ENCODE peak calls at places on chromosomes 7 and 10, in six cellular contexts. P is NCI-H460, Y is neural progenitor cell, U is Kasumi-1, S is pons, M is SJCRH30. V is an unnamed sample.

GRCh38 chr7:124397134-124397533 is 364.3 kb upstream of the TMEM229A start:
- DNase-seq in P (no peak), Y (no peak), U (no peak), S (no peak), M (no peak), V (no peak)

GRCh38 chr7:73520673-73521635 is 1.1 kb downstream of the BAZ1B start:
- DNase-seq in P (no peak), Y (peak), U (peak), S (peak), M (peak), V (no peak)

GRCh38 chr7:16669581-16669980 is 23.6 kb downstream of the BZW2 start:
- DNase-seq in P (no peak), Y (no peak), U (no peak), S (no peak), M (no peak), V (no peak)

GRCh38 chr10:123655763-123656162 is 10.4 kb upstream of the GPR26 start:
- DNase-seq in P (no peak), Y (peak), U (no peak), S (no peak), M (no peak), V (peak)

GRCh38 chr7:74040101-74040790 is 12.3 kb downstream of the ELN start:
- DNase-seq in P (no peak), Y (no peak), U (no peak), S (no peak), M (no peak), V (no peak)

GRCh38 chr7:2523461-2523905 is 3.9 kb downstream of the LFNG start:
- DNase-seq in P (no peak), Y (peak), U (no peak), S (no peak), M (no peak), V (peak)

GRCh38 chr10:24822557-24822956 is 98.9 kb upstream of the ARHGAP21 start:
- DNase-seq in P (no peak), Y (no peak), U (no peak), S (no peak), M (no peak), V (no peak)

GRCh38 chr10:29279779-29280535 is 8.9 kb upstream of the LYZL1 start:
- DNase-seq in P (no peak), Y (no peak), U (no peak), S (no peak), M (no peak), V (no peak)

GRCh38 chr7:130668258-130669050 is at the start of gene COPG2:
- DNase-seq in P (peak), Y (peak), U (peak), S (peak), M (peak), V (peak)

GRCh38 chr10:49164587-49165188 is 23.5 kb downstream of the TMEM273 start:
- DNase-seq in P (no peak), Y (peak), U (peak), S (peak), M (peak), V (peak)

GRCh38 chr7:106772655-106773108 is 92.4 kb upstream of the PIK3CG start:
- DNase-seq in P (no peak), Y (no peak), U (no peak), S (no peak), M (no peak), V (no peak)

GRCh38 chr7:123122951-123123350 is 76.8 kb downstream of the SLC13A1 start:
- DNase-seq in P (no peak), Y (no peak), U (no peak), S (no peak), M (no peak), V (no peak)

GRCh38 chr10:132349766-132350165 is 17.8 kb downstream of the LRRC27 start:
- DNase-seq in P (no peak), Y (no peak), U (no peak), S (no peak), M (no peak), V (no peak)

GRCh38 chr7:156544919-156545715 is 95.5 kb upstream of the RNF32 start:
- DNase-seq in P (no peak), Y (no peak), U (no peak), S (no peak), M (peak), V (no peak)

GRCh38 chr10:5971315-5971832 is 6.0 kb downstream of the IL15RA start:
- DNase-seq in P (no peak), Y (no peak), U (peak), S (no peak), M (no peak), V (no peak)

GRCh38 chr7:54541941-54542618 is at the start of gene VSTM2A:
- DNase-seq in P (no peak), Y (peak), U (no peak), S (no peak), M (no peak), V (peak)

GRCh38 chr10:91944880-91945630 is 21.5 kb downstream of the BTAF1 start:
- DNase-seq in P (no peak), Y (no peak), U (no peak), S (no peak), M (no peak), V (no peak)

GRCh38 chr10:18713077-18713476 is 53.8 kb downstream of the ARL5B start:
- DNase-seq in P (peak), Y (no peak), U (peak), S (no peak), M (peak), V (no peak)

GRCh38 chr10:117699436-117700075 is 157.0 kb downstream of the EMX2 start:
- DNase-seq in P (no peak), Y (no peak), U (no peak), S (no peak), M (peak), V (no peak)

GRCh38 chr10:88974446-88975376 is 15.9 kb upstream of the FAS start:
- DNase-seq in P (peak), Y (no peak), U (peak), S (peak), M (no peak), V (no peak)

GRCh38 chr7:100835903-100836811 is 8.8 kb upstream of the EPHB4 start:
- DNase-seq in P (no peak), Y (peak), U (peak), S (no peak), M (peak), V (peak)

GRCh38 chr10:108911814-108912541 is 1011.3 kb downstream of the XPNPEP1 start:
- DNase-seq in P (peak), Y (peak), U (no peak), S (peak), M (no peak), V (peak)

GRCh38 chr10:70920519-70920918 is 32.2 kb upstream of the PCBD1 start:
- DNase-seq in P (no peak), Y (no peak), U (no peak), S (no peak), M (no peak), V (no peak)

GRCh38 chr10:61729596-61729995 is 66.9 kb downstream of the CABCOCO1 start:
- DNase-seq in P (no peak), Y (no peak), U (no peak), S (no peak), M (no peak), V (no peak)

GRCh38 chr7:94047965-94048364 is 43.8 kb upstream of the BET1 start:
- DNase-seq in P (no peak), Y (no peak), U (no peak), S (no peak), M (no peak), V (no peak)

V was measured in endodermal cell.